ENCODE peak calls at places on chromosomes 11 and 22, in ten cellular contexts. One of them, this sample, is unnamed.

GRCh38 chr22:44207173-44207980 is 26.7 kb downstream of the PARVG start:
- DNase-seq in endothelial cell: no peak
- DNase-seq in cardiac muscle cell: no peak
- DNase-seq in heart right ventricle: no peak
- DNase-seq in WERI-Rb-1: no peak
- DNase-seq in right lobe of liver: no peak
- DNase-seq in progenitor cell of endocrine pancreas: no peak
- DNase-seq in right atrium auricular region: no peak
- DNase-seq in neural progenitor cell: no peak
- DNase-seq in foreskin fibroblast: no peak
- DNase-seq in this sample: no peak

GRCh38 chr11:45554230-45554967 is 111.0 kb downstream of the CHST1 start:
- DNase-seq in foreskin fibroblast: no peak
- DNase-seq in neural progenitor cell: no peak
- DNase-seq in right lobe of liver: no peak
- DNase-seq in cardiac muscle cell: no peak
- DNase-seq in heart right ventricle: peak
- DNase-seq in endothelial cell: no peak
- DNase-seq in progenitor cell of endocrine pancreas: no peak
- DNase-seq in WERI-Rb-1: no peak
- DNase-seq in right atrium auricular region: peak
- DNase-seq in this sample: no peak

GRCh38 chr22:45680932-45681700 is 9.5 kb downstream of the ATXN10 start:
- DNase-seq in neural progenitor cell: no peak
- DNase-seq in heart right ventricle: no peak
- DNase-seq in endothelial cell: no peak
- DNase-seq in right lobe of liver: no peak
- DNase-seq in right atrium auricular region: no peak
- DNase-seq in progenitor cell of endocrine pancreas: no peak
- DNase-seq in foreskin fibroblast: peak
- DNase-seq in cardiac muscle cell: no peak
- DNase-seq in WERI-Rb-1: no peak
- DNase-seq in this sample: no peak

GRCh38 chr22:44847380-44847779 is 95.0 kb downstream of the ARHGAP8 start:
- DNase-seq in WERI-Rb-1: no peak
- DNase-seq in endothelial cell: no peak
- DNase-seq in progenitor cell of endocrine pancreas: no peak
- DNase-seq in neural progenitor cell: no peak
- DNase-seq in right atrium auricular region: no peak
- DNase-seq in cardiac muscle cell: no peak
- DNase-seq in heart right ventricle: no peak
- DNase-seq in foreskin fibroblast: no peak
- DNase-seq in right lobe of liver: no peak
- DNase-seq in this sample: no peak

GRCh38 chr22:19476023-19476422 is 3.0 kb downstream of the UFD1 start:
- DNase-seq in cardiac muscle cell: no peak
- DNase-seq in right lobe of liver: no peak
- DNase-seq in right atrium auricular region: no peak
- DNase-seq in heart right ventricle: no peak
- DNase-seq in progenitor cell of endocrine pancreas: no peak
- DNase-seq in foreskin fibroblast: no peak
- DNase-seq in neural progenitor cell: no peak
- DNase-seq in endothelial cell: no peak
- DNase-seq in WERI-Rb-1: no peak
- DNase-seq in this sample: no peak

GRCh38 chr11:133040289-133040893 is 491.9 kb downstream of the OPCML start:
- DNase-seq in foreskin fibroblast: peak
- DNase-seq in WERI-Rb-1: no peak
- DNase-seq in right atrium auricular region: no peak
- DNase-seq in neural progenitor cell: no peak
- DNase-seq in cardiac muscle cell: no peak
- DNase-seq in right lobe of liver: no peak
- DNase-seq in heart right ventricle: no peak
- DNase-seq in progenitor cell of endocrine pancreas: no peak
- DNase-seq in endothelial cell: peak
- DNase-seq in this sample: no peak

GRCh38 chr22:42926034-42926433 is 69.0 kb upstream of the ARFGAP3 start:
- DNase-seq in cardiac muscle cell: no peak
- DNase-seq in WERI-Rb-1: no peak
- DNase-seq in heart right ventricle: no peak
- DNase-seq in right lobe of liver: no peak
- DNase-seq in progenitor cell of endocrine pancreas: no peak
- DNase-seq in foreskin fibroblast: no peak
- DNase-seq in endothelial cell: no peak
- DNase-seq in right atrium auricular region: no peak
- DNase-seq in neural progenitor cell: no peak
- DNase-seq in this sample: no peak

GRCh38 chr11:116072133-116072532 is 567.9 kb upstream of the CADM1 start:
- DNase-seq in right lobe of liver: no peak
- DNase-seq in heart right ventricle: no peak
- DNase-seq in progenitor cell of endocrine pancreas: no peak
- DNase-seq in endothelial cell: no peak
- DNase-seq in WERI-Rb-1: no peak
- DNase-seq in foreskin fibroblast: no peak
- DNase-seq in neural progenitor cell: peak
- DNase-seq in cardiac muscle cell: no peak
- DNase-seq in right atrium auricular region: no peak
- DNase-seq in this sample: no peak

GRCh38 chr11:118918686-118919280 is 6.9 kb downstream of the BCL9L start:
- DNase-seq in neural progenitor cell: no peak
- DNase-seq in heart right ventricle: no peak
- DNase-seq in foreskin fibroblast: no peak
- DNase-seq in endothelial cell: no peak
- DNase-seq in right atrium auricular region: no peak
- DNase-seq in WERI-Rb-1: no peak
- DNase-seq in cardiac muscle cell: no peak
- DNase-seq in right lobe of liver: no peak
- DNase-seq in progenitor cell of endocrine pancreas: no peak
- DNase-seq in this sample: no peak

GRCh38 chr11:68889948-68890446 is 13.6 kb downstream of the MRPL21 start:
- DNase-seq in foreskin fibroblast: peak
- DNase-seq in neural progenitor cell: peak
- DNase-seq in endothelial cell: peak
- DNase-seq in WERI-Rb-1: peak
- DNase-seq in right atrium auricular region: peak
- DNase-seq in progenitor cell of endocrine pancreas: no peak
- DNase-seq in right lobe of liver: no peak
- DNase-seq in heart right ventricle: peak
- DNase-seq in cardiac muscle cell: peak
- DNase-seq in this sample: no peak
- TF ChIP-seq CTCF in foreskin fibroblast: peak
- TF ChIP-seq CTCF in neural progenitor cell: peak
- TF ChIP-seq CTCF in endothelial cell: peak
- TF ChIP-seq CTCF in WERI-Rb-1: peak
- TF ChIP-seq CTCF in right atrium auricular region: peak
- TF ChIP-seq CTCF in progenitor cell of endocrine pancreas: peak
- TF ChIP-seq CTCF in right lobe of liver: no peak
- TF ChIP-seq CTCF in heart right ventricle: peak
- TF ChIP-seq CTCF in cardiac muscle cell: peak
- TF ChIP-seq CTCF in this sample: peak

GRCh38 chr22:29838599-29838956 is 504 bp upstream of the ASCC2 start:
- DNase-seq in cardiac muscle cell: no peak
- DNase-seq in endothelial cell: no peak
- DNase-seq in heart right ventricle: no peak
- DNase-seq in right atrium auricular region: no peak
- DNase-seq in foreskin fibroblast: no peak
- DNase-seq in neural progenitor cell: no peak
- DNase-seq in WERI-Rb-1: no peak
- DNase-seq in progenitor cell of endocrine pancreas: no peak
- DNase-seq in right lobe of liver: no peak
- DNase-seq in this sample: no peak

GRCh38 chr22:29833392-29833949 is 4.6 kb downstream of the ASCC2 start:
- DNase-seq in cardiac muscle cell: peak
- DNase-seq in endothelial cell: no peak
- DNase-seq in neural progenitor cell: no peak
- DNase-seq in right atrium auricular region: no peak
- DNase-seq in right lobe of liver: no peak
- DNase-seq in progenitor cell of endocrine pancreas: no peak
- DNase-seq in WERI-Rb-1: no peak
- DNase-seq in heart right ventricle: no peak
- DNase-seq in foreskin fibroblast: no peak
- DNase-seq in this sample: no peak

GRCh38 chr22:29842172-29842571 is 4.1 kb upstream of the ASCC2 start:
- DNase-seq in neural progenitor cell: no peak
- DNase-seq in heart right ventricle: no peak
- DNase-seq in endothelial cell: no peak
- DNase-seq in WERI-Rb-1: no peak
- DNase-seq in cardiac muscle cell: no peak
- DNase-seq in progenitor cell of endocrine pancreas: no peak
- DNase-seq in foreskin fibroblast: no peak
- DNase-seq in right atrium auricular region: no peak
- DNase-seq in right lobe of liver: no peak
- DNase-seq in this sample: no peak

GRCh38 chr22:29840498-29840897 is 2.4 kb upstream of the ASCC2 start:
- DNase-seq in WERI-Rb-1: no peak
- DNase-seq in neural progenitor cell: no peak
- DNase-seq in cardiac muscle cell: no peak
- DNase-seq in progenitor cell of endocrine pancreas: no peak
- DNase-seq in right atrium auricular region: no peak
- DNase-seq in foreskin fibroblast: peak
- DNase-seq in endothelial cell: no peak
- DNase-seq in right lobe of liver: no peak
- DNase-seq in heart right ventricle: no peak
- DNase-seq in this sample: no peak

DNA sequence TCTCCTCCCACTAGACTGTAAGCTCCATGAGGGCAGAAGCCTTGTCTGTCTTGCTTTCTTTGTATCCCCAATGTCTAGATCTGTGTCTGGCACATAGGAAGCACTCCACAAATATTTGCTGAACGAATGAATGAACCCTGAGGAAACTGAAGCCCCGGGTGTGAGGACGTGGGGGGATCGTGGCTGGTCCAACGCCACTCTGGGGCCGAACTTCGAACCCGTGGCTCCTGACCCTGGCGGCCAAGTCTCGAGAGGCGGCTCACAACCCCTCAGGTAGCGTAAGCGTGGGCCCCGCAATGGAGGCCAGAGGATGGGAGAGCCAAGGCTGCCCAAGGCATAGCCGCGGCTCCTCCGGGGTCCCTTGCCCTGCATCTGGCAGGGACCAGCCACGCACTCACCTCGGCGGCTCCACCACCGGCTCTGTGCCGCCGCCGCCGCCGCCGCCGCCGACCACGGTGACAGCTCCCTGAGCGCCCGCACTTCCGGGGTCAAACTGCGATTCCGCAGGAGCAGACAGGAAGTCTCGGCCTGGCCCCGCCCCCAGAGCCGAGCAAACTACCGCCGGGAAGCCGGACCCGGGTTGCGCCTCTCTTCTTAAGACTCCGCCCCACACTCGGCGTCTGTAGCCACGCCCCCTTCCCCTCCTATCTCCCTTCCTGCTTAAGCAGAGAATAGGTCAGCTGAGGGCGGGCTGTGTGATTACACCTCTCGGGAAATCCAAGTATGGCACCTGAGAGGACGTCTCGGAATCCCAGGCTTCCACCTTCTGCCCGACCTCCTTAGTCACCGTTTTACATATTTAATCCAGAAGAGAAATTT is at the start of gene ASCC2:
- DNase-seq in right atrium auricular region: peak
- DNase-seq in progenitor cell of endocrine pancreas: peak
- DNase-seq in WERI-Rb-1: peak
- DNase-seq in right lobe of liver: peak
- DNase-seq in endothelial cell: peak
- DNase-seq in cardiac muscle cell: peak
- DNase-seq in neural progenitor cell: peak
- DNase-seq in foreskin fibroblast: peak
- DNase-seq in heart right ventricle: peak
- DNase-seq in this sample: peak
- TF ChIP-seq CTCF in right atrium auricular region: no peak
- TF ChIP-seq CTCF in progenitor cell of endocrine pancreas: no peak
- TF ChIP-seq CTCF in WERI-Rb-1: no peak
- TF ChIP-seq CTCF in right lobe of liver: peak
- TF ChIP-seq CTCF in endothelial cell: no peak
- TF ChIP-seq CTCF in cardiac muscle cell: no peak
- TF ChIP-seq CTCF in neural progenitor cell: peak
- TF ChIP-seq CTCF in foreskin fibroblast: no peak
- TF ChIP-seq CTCF in heart right ventricle: no peak
- TF ChIP-seq CTCF in this sample: peak

GRCh38 chr11:122115520-122116343 is at the start of gene BLID:
- DNase-seq in cardiac muscle cell: peak
- DNase-seq in endothelial cell: peak
- DNase-seq in heart right ventricle: peak
- DNase-seq in foreskin fibroblast: no peak
- DNase-seq in neural progenitor cell: peak
- DNase-seq in WERI-Rb-1: no peak
- DNase-seq in right atrium auricular region: no peak
- DNase-seq in right lobe of liver: no peak
- DNase-seq in progenitor cell of endocrine pancreas: peak
- DNase-seq in this sample: no peak
- TF ChIP-seq CTCF in cardiac muscle cell: peak
- TF ChIP-seq CTCF in endothelial cell: peak
- TF ChIP-seq CTCF in heart right ventricle: peak
- TF ChIP-seq CTCF in foreskin fibroblast: peak
- TF ChIP-seq CTCF in neural progenitor cell: peak
- TF ChIP-seq CTCF in WERI-Rb-1: peak
- TF ChIP-seq CTCF in right atrium auricular region: no peak
- TF ChIP-seq CTCF in right lobe of liver: no peak
- TF ChIP-seq CTCF in progenitor cell of endocrine pancreas: peak
- TF ChIP-seq CTCF in this sample: peak

GRCh38 chr11:113494021-113494420 is 18.8 kb upstream of the DRD2 start:
- DNase-seq in foreskin fibroblast: no peak
- DNase-seq in endothelial cell: no peak
- DNase-seq in WERI-Rb-1: no peak
- DNase-seq in progenitor cell of endocrine pancreas: no peak
- DNase-seq in neural progenitor cell: no peak
- DNase-seq in right atrium auricular region: no peak
- DNase-seq in right lobe of liver: no peak
- DNase-seq in heart right ventricle: no peak
- DNase-seq in cardiac muscle cell: no peak
- DNase-seq in this sample: no peak
- TF ChIP-seq CTCF in foreskin fibroblast: no peak
- TF ChIP-seq CTCF in endothelial cell: no peak
- TF ChIP-seq CTCF in WERI-Rb-1: no peak
- TF ChIP-seq CTCF in progenitor cell of endocrine pancreas: no peak
- TF ChIP-seq CTCF in neural progenitor cell: no peak
- TF ChIP-seq CTCF in right atrium auricular region: no peak
- TF ChIP-seq CTCF in right lobe of liver: no peak
- TF ChIP-seq CTCF in heart right ventricle: no peak
- TF ChIP-seq CTCF in cardiac muscle cell: no peak
- TF ChIP-seq CTCF in this sample: no peak

DNA sequence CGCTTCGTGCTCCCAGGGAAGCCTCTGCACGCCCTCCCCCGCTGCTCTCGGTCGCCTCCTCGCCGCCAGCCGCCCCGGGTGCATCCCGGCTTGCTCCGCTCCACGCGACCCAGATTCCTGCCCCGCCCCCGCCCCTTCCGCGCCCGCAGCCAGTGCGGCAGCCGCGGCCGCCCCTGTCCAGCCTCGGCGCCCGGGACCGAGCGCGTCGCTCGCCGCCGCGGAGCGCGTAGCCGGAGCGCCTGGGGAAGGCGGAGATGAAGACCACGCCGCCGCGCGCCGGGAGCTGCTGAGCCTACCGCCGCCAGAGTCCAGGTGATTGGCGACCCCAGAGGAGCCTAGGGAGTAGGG is at the start of gene ELMOD1:
- DNase-seq in endothelial cell: peak
- DNase-seq in heart right ventricle: peak
- DNase-seq in right lobe of liver: peak
- DNase-seq in cardiac muscle cell: peak
- DNase-seq in right atrium auricular region: no peak
- DNase-seq in WERI-Rb-1: peak
- DNase-seq in foreskin fibroblast: peak
- DNase-seq in progenitor cell of endocrine pancreas: peak
- DNase-seq in neural progenitor cell: peak
- DNase-seq in this sample: peak
- TF ChIP-seq CTCF in endothelial cell: no peak
- TF ChIP-seq CTCF in heart right ventricle: no peak
- TF ChIP-seq CTCF in right lobe of liver: no peak
- TF ChIP-seq CTCF in cardiac muscle cell: no peak
- TF ChIP-seq CTCF in right atrium auricular region: no peak
- TF ChIP-seq CTCF in WERI-Rb-1: peak
- TF ChIP-seq CTCF in foreskin fibroblast: peak
- TF ChIP-seq CTCF in progenitor cell of endocrine pancreas: peak
- TF ChIP-seq CTCF in neural progenitor cell: no peak
- TF ChIP-seq CTCF in this sample: peak